ENCODE peak calls at places on chromosomes 11 and 22, in seven cellular contexts. B is brain microvascular endothelial cell, J is kidney, G is HCT116, T is thoracic aorta, E is colonic mucosa, Q is ovary. C is an unnamed sample.

GRCh38 chr11:113345978-113346377 is 31.6 kb downstream of the TTC12 start:
- DNase-seq in B (no peak), J (no peak), G (no peak), T (no peak), E (no peak), Q (no peak), C (no peak)

GRCh38 chr11:1928891-1929541 is 9.5 kb downstream of the TNNT3 start:
- DNase-seq in B (no peak), J (peak; percentile 71), G (no peak), T (no peak), E (no peak), Q (no peak), C (no peak)

GRCh38 chr11:47004595-47005033 is 68.1 kb downstream of the CSTPP1 start:
- DNase-seq in B (peak; percentile 96), J (peak; percentile 79), G (no peak), T (peak; percentile 33), E (peak; percentile 73), Q (peak; percentile 84), C (peak; percentile 68)

GRCh38 chr22:28771195-28771791 is 1.2 kb upstream of the CCDC117 start:
- DNase-seq in B (no peak), J (no peak), G (no peak), T (no peak), E (no peak), Q (no peak), C (no peak)

GRCh38 chr11:108009497-108010360 is 1.0 kb downstream of the CUL5 start:
- DNase-seq in B (peak; percentile 14), J (no peak), G (no peak), T (no peak), E (peak; percentile 30), Q (no peak), C (no peak)

GRCh38 chr11:68677432-68677831 is 6.9 kb upstream of the GAL start:
- DNase-seq in B (peak; percentile 51), J (no peak), G (peak; percentile 59), T (no peak), E (no peak), Q (no peak), C (no peak)

GRCh38 chr22:45429424-45429823 is 15.9 kb downstream of the RIBC2 start:
- DNase-seq in B (no peak), J (peak; percentile 57), G (no peak), T (no peak), E (no peak), Q (peak; percentile 10), C (no peak)

GRCh38 chr11:7671347-7671746 is 2.0 kb downstream of the CYB5R2 start:
- DNase-seq in B (no peak), J (no peak), G (no peak), T (no peak), E (no peak), Q (no peak), C (peak; percentile 50)

GRCh38 chr11:78339483-78339882 is 78.1 kb downstream of the GAB2 start:
- DNase-seq in B (no peak), J (no peak), G (no peak), T (no peak), E (no peak), Q (no peak), C (no peak)

GRCh38 chr11:119339581-119340334 is 925 bp downstream of the C1QTNF5 start:
- DNase-seq in B (no peak), J (peak; percentile 93), G (no peak), T (no peak), E (peak; percentile 71), Q (peak; percentile 74), C (no peak)

GRCh38 chr22:17390087-17390486 is 20.8 kb downstream of the CECR2 start:
- DNase-seq in B (no peak), J (no peak), G (no peak), T (no peak), E (no peak), Q (no peak), C (no peak)

GRCh38 chr11:95788921-95789505 is 569 bp downstream of the FAM76B start:
- DNase-seq in B (peak; percentile 39), J (no peak), G (no peak), T (peak; percentile 2), E (no peak), Q (peak; percentile 36), C (no peak)

GRCh38 chr11:90229791-90230190 is 6.9 kb upstream of the CHORDC1 start:
- DNase-seq in B (peak; percentile 57), J (no peak), G (no peak), T (no peak), E (no peak), Q (no peak), C (no peak)

GRCh38 chr22:27331526-27332281 is 469.9 kb downstream of the MN1 start:
- DNase-seq in B (peak; percentile 42), J (peak; percentile 82), G (no peak), T (peak; percentile 13), E (no peak), Q (peak; percentile 51), C (no peak)

GRCh38 chr11:105046898-105047579 is 1.9 kb upstream of the CARD16 start:
- DNase-seq in B (peak; percentile 94), J (no peak), G (no peak), T (no peak), E (peak; percentile 46), Q (peak; percentile 42), C (no peak)

GRCh38 chr11:96122601-96123044 is 198.7 kb upstream of the MTMR2 start:
- DNase-seq in B (no peak), J (no peak), G (no peak), T (no peak), E (no peak), Q (no peak), C (no peak)

GRCh38 chr11:70788247-70789022 is 390.1 kb downstream of the CTTN start:
- DNase-seq in B (peak; percentile 94), J (no peak), G (peak; percentile 68), T (no peak), E (no peak), Q (no peak), C (no peak)

GRCh38 chr22:23242473-23243001 is 62.2 kb downstream of the BCR start:
- DNase-seq in B (peak; percentile 55), J (no peak), G (no peak), T (no peak), E (no peak), Q (no peak), C (no peak)

GRCh38 chr11:67032830-67033555 is 10.1 kb downstream of the SYT12 start:
- DNase-seq in B (peak; percentile 93), J (peak; percentile 88), G (no peak), T (peak; percentile 41), E (no peak), Q (no peak), C (no peak)

GRCh38 chr11:107044503-107044902 is 26.2 kb upstream of the GUCY1A2 start:
- DNase-seq in B (peak; percentile 54), J (no peak), G (no peak), T (no peak), E (no peak), Q (no peak), C (no peak)

GRCh38 chr11:119352857-119353260 is 6.4 kb upstream of the MFRP start:
- DNase-seq in B (no peak), J (peak; percentile 69), G (no peak), T (no peak), E (no peak), Q (peak; percentile 69), C (peak; percentile 44)

GRCh38 chr11:55707029-55707428 is 45.0 kb downstream of the OR4C6 start:
- DNase-seq in B (peak; percentile 22), J (no peak), G (no peak), T (no peak), E (no peak), Q (no peak), C (peak; percentile 18)

GRCh38 chr11:723120-723883 is 17.3 kb downstream of the EPS8L2 start:
- DNase-seq in B (no peak), J (no peak), G (no peak), T (no peak), E (peak; percentile 62), Q (peak; percentile 38), C (no peak)

GRCh38 chr11:113278925-113279324 is 35.5 kb upstream of the TTC12 start:
- DNase-seq in B (no peak), J (no peak), G (no peak), T (no peak), E (no peak), Q (no peak), C (no peak)

GRCh38 chr22:35446365-35446764 is 46.4 kb downstream of the MCM5 start:
- DNase-seq in B (peak; percentile 92), J (no peak), G (no peak), T (no peak), E (no peak), Q (no peak), C (no peak)

GRCh38 chr11:111427471-111427912 is 48.4 kb upstream of the POU2AF1 start:
- DNase-seq in B (no peak), J (no peak), G (no peak), T (no peak), E (peak; percentile 58), Q (no peak), C (peak; percentile 76)

GRCh38 chr11:65262381-65262680 is 569 bp downstream of the POLA2 start:
- DNase-seq in B (no peak), J (no peak), G (no peak), T (no peak), E (peak; percentile 54), Q (peak; percentile 71), C (no peak)

GRCh38 chr22:25172153-25172552 is 27.5 kb upstream of the CRYBB3 start:
- DNase-seq in B (no peak), J (no peak), G (peak; percentile 8), T (no peak), E (peak; percentile 40), Q (no peak), C (no peak)

DNA sequence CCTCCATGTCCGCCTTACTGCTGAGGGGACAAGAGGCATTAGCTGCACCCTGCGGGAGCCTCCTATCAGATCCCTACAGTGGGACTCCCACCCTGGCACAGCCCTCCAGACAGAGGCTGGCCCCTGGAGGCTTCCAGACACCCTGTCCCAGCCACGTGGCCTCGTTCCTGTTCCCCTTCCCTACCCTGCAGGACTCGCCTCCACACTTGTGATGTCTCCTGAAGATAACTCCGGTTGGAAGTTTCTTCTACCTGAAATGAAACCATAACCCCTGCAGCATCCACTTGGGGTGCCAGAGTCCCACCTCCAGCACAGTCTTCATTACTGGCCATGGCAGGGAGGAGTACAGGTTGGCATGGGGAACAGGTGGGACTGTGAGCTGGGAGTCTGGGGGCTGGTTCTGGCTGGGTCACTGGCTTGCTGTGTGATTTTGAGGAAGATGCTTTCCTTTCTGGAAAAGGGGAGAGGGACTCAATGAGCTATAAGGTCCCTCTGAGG is 4.9 kb upstream of the SH3BP1 start:
- DNase-seq in B (no peak), J (no peak), G (no peak), T (no peak), E (no peak), Q (no peak), C (no peak)
- TF ChIP-seq CTCF in B (peak; percentile 53), J (no peak), G (peak; percentile 33), T (no peak), E (no peak), Q (peak; percentile 28), C (no peak)

GRCh38 chr22:19730662-19731360 is 7.5 kb downstream of the GP1BB start:
- DNase-seq in B (peak; percentile 43), J (peak; percentile 94), G (peak; percentile 50), T (peak; percentile 51), E (peak; percentile 84), Q (peak; percentile 86), C (peak; percentile 21)
- H3K4me3 ChIP-seq in B (peak overlapping the region; percentile 54), J (no peak overlapping the region), G (peak overlapping the region; percentile 45), T (peak overlapping the region; percentile 65), E (peak overlapping the region; percentile 30), Q (no peak overlapping the region), C (peak overlapping the region; percentile 46)

GRCh38 chr11:116840224-116840745 is 2.9 kb upstream of the APOA1 start:
- DNase-seq in B (no peak), J (no peak), G (no peak), T (no peak), E (no peak), Q (no peak), C (no peak)
- TF ChIP-seq CTCF in B (peak; percentile 53), J (no peak), G (peak; percentile 9), T (no peak), E (no peak), Q (no peak), C (no peak)

GRCh38 chr22:37416806-37417205 is 10.5 kb downstream of the ELFN2 start:
- DNase-seq in B (no peak), J (peak; percentile 70), G (no peak), T (no peak), E (no peak), Q (no peak), C (no peak)
- H3K4me3 ChIP-seq in B (no peak overlapping the region), J (no peak overlapping the region), G (no peak overlapping the region), T (no peak overlapping the region), E (no peak overlapping the region), Q (no peak overlapping the region), C (no peak overlapping the region)

C was measured in LNCaP clone FGC.